ENCODE peak calls at places on chromosome 21, in nine cellular contexts. O is progenitor cell of endocrine pancreas; H is CD4-positive, alpha-beta T cell; Z is WTC11; W is tibial artery; M is CD8-positive, alpha-beta T cell; N is psoas muscle; L is omental fat pad; P is upper lobe of right lung. Q is an unnamed sample.

GRCh38 chr21:38438476-38438893 is 59.8 kb downstream of the ERG start:
- DNase-seq in P (peak), W (peak), O (no peak), M (no peak), H (no peak), L (peak), N (peak), Z (no peak), Q (no peak)

GRCh38 chr21:17903029-17903806 is 84.1 kb upstream of the C21orf91 start:
- DNase-seq in W (no peak), M (no peak), H (no peak), L (no peak), N (no peak), Z (no peak), O (no peak), P (no peak), Q (no peak)

GRCh38 chr21:33587792-33588484 is 546 bp downstream of the DONSON start:
- DNase-seq in W (no peak), L (no peak), P (peak), H (peak), M (peak), N (peak), Z (peak), O (peak), Q (no peak)

GRCh38 chr21:37546299-37546908 is 179.8 kb downstream of the DYRK1A start:
- DNase-seq in Z (no peak), L (no peak), P (no peak), O (no peak), M (no peak), W (no peak), N (no peak), H (no peak), Q (no peak)

GRCh38 chr21:35274090-35274489 is 225.0 kb upstream of the RUNX1 start:
- DNase-seq in L (no peak), Z (no peak), N (no peak), O (no peak), H (no peak), M (no peak), P (no peak), W (no peak), Q (no peak)

GRCh38 chr21:17519965-17520364 is 7.1 kb downstream of the CXADR start:
- DNase-seq in H (no peak), M (no peak), P (no peak), N (no peak), Z (no peak), W (no peak), O (no peak), L (no peak), Q (no peak)

GRCh38 chr21:34180826-34181359 is 107.5 kb downstream of the MRPS6 start:
- DNase-seq in H (no peak), O (no peak), Z (no peak), L (no peak), W (no peak), N (no peak), M (no peak), P (no peak), Q (peak)

GRCh38 chr21:37746849-37747248 is 169.4 kb downstream of the KCNJ6 start:
- DNase-seq in Z (no peak), W (no peak), N (no peak), M (no peak), L (no peak), O (no peak), H (no peak), P (no peak), Q (no peak)

GRCh38 chr21:29568020-29568419 is 269.3 kb downstream of the BACH1 start:
- DNase-seq in H (no peak), M (no peak), N (no peak), W (no peak), Z (no peak), L (no peak), P (no peak), O (no peak), Q (no peak)

GRCh38 chr21:41199123-41199522 is 31.2 kb downstream of the BACE2 start:
- DNase-seq in L (no peak), W (peak), H (no peak), N (no peak), P (no peak), M (no peak), Z (no peak), O (no peak), Q (no peak)

GRCh38 chr21:15966651-15967050 is 236.9 kb downstream of the USP25 start:
- DNase-seq in M (no peak), H (no peak), N (no peak), L (no peak), W (no peak), P (no peak), Z (no peak), O (no peak), Q (no peak)

GRCh38 chr21:35882791-35883240 is 177.5 kb downstream of the SETD4 start:
- DNase-seq in W (no peak), H (no peak), L (no peak), P (no peak), Z (no peak), N (peak), M (no peak), O (no peak), Q (no peak)

GRCh38 chr21:19197950-19198349 is 794.4 kb upstream of the TMPRSS15 start:
- DNase-seq in Z (no peak), W (no peak), O (no peak), H (no peak), M (no peak), L (no peak), P (no peak), N (no peak), Q (no peak)

GRCh38 chr21:35204125-35204524 is 155.0 kb upstream of the RUNX1 start:
- DNase-seq in L (no peak), W (no peak), O (no peak), P (no peak), H (no peak), M (no peak), N (no peak), Z (no peak), Q (no peak)

GRCh38 chr21:41593784-41594138 is 85.8 kb upstream of the TMPRSS2 start:
- DNase-seq in M (no peak), P (peak), Z (no peak), N (no peak), L (no peak), H (no peak), W (no peak), O (no peak), Q (no peak)

GRCh38 chr21:35208810-35209517 is 159.9 kb upstream of the RUNX1 start:
- DNase-seq in L (no peak), O (no peak), H (no peak), N (no peak), W (no peak), M (no peak), P (no peak), Z (no peak), Q (no peak)

GRCh38 chr21:42150458-42151085 is 68.4 kb upstream of the ABCG1 start:
- DNase-seq in O (no peak), L (no peak), Z (no peak), M (no peak), N (no peak), P (peak), H (no peak), W (peak), Q (no peak)

GRCh38 chr21:29287383-29287782 is 11.3 kb upstream of the BACH1 start:
- DNase-seq in Z (no peak), L (no peak), H (no peak), M (no peak), N (no peak), P (no peak), W (no peak), O (no peak), Q (no peak)

GRCh38 chr21:41171210-41171609 is 3.2 kb downstream of the BACE2 start:
- DNase-seq in Z (no peak), O (no peak), L (no peak), N (no peak), W (peak), H (no peak), P (peak), M (no peak), Q (no peak)

GRCh38 chr21:42844411-42845113 is 34.8 kb downstream of the WDR4 start:
- DNase-seq in N (peak), P (peak), O (no peak), Z (peak), W (peak), L (no peak), H (no peak), M (no peak), Q (no peak)

GRCh38 chr21:43031121-43031624 is 44.5 kb downstream of the CBS start:
- DNase-seq in L (no peak), Z (no peak), H (no peak), N (no peak), M (no peak), O (no peak), P (peak), W (no peak), Q (no peak)

GRCh38 chr21:31731112-31731801 is 661 bp downstream of the SCAF4 start:
- DNase-seq in Z (peak), O (peak), P (peak), L (peak), N (peak), H (peak), W (peak), M (peak), Q (peak)

GRCh38 chr21:37266515-37267221 is 466 bp downstream of the VPS26C start:
- DNase-seq in O (peak), N (no peak), W (no peak), P (peak), Z (peak), M (no peak), L (no peak), H (no peak), Q (peak)

GRCh38 chr21:29586696-29587095 is 288.0 kb downstream of the BACH1 start:
- DNase-seq in H (no peak), O (no peak), W (no peak), N (no peak), P (no peak), L (no peak), M (no peak), Z (no peak), Q (no peak)

GRCh38 chr21:16216595-16216994 is 486.8 kb downstream of the USP25 start:
- DNase-seq in H (no peak), M (no peak), W (no peak), P (no peak), L (no peak), Z (no peak), O (no peak), N (no peak), Q (no peak)

GRCh38 chr21:15415541-15416261 is 314.1 kb upstream of the USP25 start:
- DNase-seq in Z (no peak), N (no peak), O (no peak), P (no peak), L (no peak), H (no peak), M (no peak), W (no peak), Q (no peak)

GRCh38 chr21:42513151-42513984 is at the start of gene SLC37A1:
- DNase-seq in H (no peak), O (peak), N (peak), L (no peak), P (peak), Z (peak), W (peak), M (peak), Q (peak)

GRCh38 chr21:41663805-41664788 is 102.8 kb downstream of the RIPK4 start:
- DNase-seq in M (no peak), O (no peak), W (peak), N (no peak), H (no peak), P (no peak), L (no peak), Z (no peak), Q (no peak)

GRCh38 chr21:42056996-42057689 is 14.0 kb upstream of the UMODL1 start:
- DNase-seq in L (no peak), H (no peak), O (peak), Z (no peak), W (peak), N (no peak), M (no peak), P (peak), Q (no peak)

GRCh38 chr21:17397703-17398102 is 115.1 kb upstream of the CXADR start:
- DNase-seq in W (no peak), P (no peak), Z (no peak), O (no peak), M (no peak), H (no peak), L (no peak), N (no peak), Q (no peak)

GRCh38 chr21:32520885-32521735 is 64.2 kb downstream of the TCP10L start:
- DNase-seq in P (peak), W (peak), O (no peak), L (peak), M (no peak), Z (no peak), N (peak), H (no peak), Q (no peak)

GRCh38 chr21:25176637-25177412 is 430.5 kb downstream of the MRPL39 start:
- DNase-seq in W (no peak), P (no peak), Z (no peak), N (no peak), L (no peak), O (no peak), H (no peak), M (no peak), Q (no peak)

GRCh38 chr21:15552914-15553491 is 176.8 kb upstream of the USP25 start:
- DNase-seq in O (no peak), Z (no peak), W (no peak), P (no peak), N (no peak), M (no peak), L (no peak), H (no peak), Q (no peak)

DNA sequence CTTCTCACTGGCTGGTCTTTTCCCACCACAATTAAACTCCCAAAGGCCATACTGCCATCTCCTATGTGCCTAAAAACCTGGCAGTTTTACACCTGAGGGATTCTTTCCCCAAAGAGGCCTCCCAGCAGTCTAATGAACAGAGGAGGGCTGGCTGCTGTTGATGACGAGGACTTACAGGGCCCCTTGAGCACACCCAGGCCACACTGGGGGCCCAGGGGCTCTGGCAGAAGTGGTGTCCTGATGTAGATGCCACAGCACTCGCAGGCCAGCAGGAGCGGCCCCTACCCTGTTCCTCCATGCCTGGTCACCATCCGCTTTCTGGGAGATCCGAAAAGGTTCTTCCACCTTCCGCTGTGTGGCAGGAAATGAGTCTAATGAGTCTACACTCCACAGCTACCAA is 24.2 kb downstream of the POFUT2 start:
- DNase-seq in L (no peak), Z (no peak), M (no peak), H (no peak), W (peak), O (no peak), P (no peak), N (no peak), Q (no peak)
- TF ChIP-seq CTCF in L (no peak), Z (no peak), M (no peak), H (no peak), W (no peak), O (no peak), P (no peak), N (no peak), Q (no peak)

GRCh38 chr21:45227735-45228134 is 60.0 kb downstream of the POFUT2 start:
- DNase-seq in Z (no peak), P (no peak), H (no peak), O (no peak), N (no peak), M (no peak), L (no peak), W (no peak), Q (no peak)

GRCh38 chr21:45225041-45225740 is 62.5 kb downstream of the POFUT2 start:
- DNase-seq in M (no peak), O (no peak), Z (no peak), W (no peak), N (no peak), H (no peak), P (no peak), L (no peak), Q (no peak)

GRCh38 chr21:45225741-45226327 is 61.9 kb downstream of the POFUT2 start:
- DNase-seq in H (no peak), P (no peak), N (no peak), O (no peak), L (no peak), M (no peak), Z (no peak), W (no peak), Q (no peak)

GRCh38 chr21:45228171-45228641 is 59.5 kb downstream of the POFUT2 start:
- DNase-seq in N (no peak), H (peak), O (no peak), P (no peak), L (no peak), Z (no peak), M (peak), W (no peak), Q (no peak)

GRCh38 chr21:45226540-45227326 is 61.0 kb downstream of the POFUT2 start:
- DNase-seq in N (no peak), W (no peak), O (no peak), L (no peak), P (no peak), H (no peak), Z (no peak), M (peak), Q (no peak)
- TF ChIP-seq CTCF in N (no peak), W (no peak), O (no peak), L (no peak), P (no peak), H (no peak), Z (no peak), M (no peak), Q (no peak)

GRCh38 chr21:46285761-46286667 is at the start of gene YBEY:
- DNase-seq in O (peak), Z (peak), L (peak), H (peak), M (peak), W (peak), P (peak), N (peak), Q (peak)
- TF ChIP-seq CTCF in O (peak), Z (no peak), L (no peak), H (peak), M (peak), W (peak), P (peak), N (peak), Q (peak)

GRCh38 chr21:45280969-45281368 is 6.7 kb downstream of the POFUT2 start:
- DNase-seq in Z (no peak), M (no peak), L (no peak), P (peak), O (no peak), H (no peak), W (no peak), N (no peak), Q (no peak)

GRCh38 chr21:45283019-45283610 is 4.6 kb downstream of the POFUT2 start:
- DNase-seq in W (peak), O (no peak), Z (peak), M (no peak), L (no peak), N (peak), H (no peak), P (peak), Q (no peak)

GRCh38 chr21:45280178-45280821 is 7.4 kb downstream of the POFUT2 start:
- DNase-seq in Z (peak), W (peak), O (no peak), P (peak), M (no peak), H (no peak), N (peak), L (no peak), Q (no peak)

GRCh38 chr21:45282283-45283018 is 5.2 kb downstream of the POFUT2 start:
- DNase-seq in O (no peak), H (no peak), P (peak), M (no peak), W (peak), N (peak), Z (no peak), L (no peak), Q (no peak)

DNA sequence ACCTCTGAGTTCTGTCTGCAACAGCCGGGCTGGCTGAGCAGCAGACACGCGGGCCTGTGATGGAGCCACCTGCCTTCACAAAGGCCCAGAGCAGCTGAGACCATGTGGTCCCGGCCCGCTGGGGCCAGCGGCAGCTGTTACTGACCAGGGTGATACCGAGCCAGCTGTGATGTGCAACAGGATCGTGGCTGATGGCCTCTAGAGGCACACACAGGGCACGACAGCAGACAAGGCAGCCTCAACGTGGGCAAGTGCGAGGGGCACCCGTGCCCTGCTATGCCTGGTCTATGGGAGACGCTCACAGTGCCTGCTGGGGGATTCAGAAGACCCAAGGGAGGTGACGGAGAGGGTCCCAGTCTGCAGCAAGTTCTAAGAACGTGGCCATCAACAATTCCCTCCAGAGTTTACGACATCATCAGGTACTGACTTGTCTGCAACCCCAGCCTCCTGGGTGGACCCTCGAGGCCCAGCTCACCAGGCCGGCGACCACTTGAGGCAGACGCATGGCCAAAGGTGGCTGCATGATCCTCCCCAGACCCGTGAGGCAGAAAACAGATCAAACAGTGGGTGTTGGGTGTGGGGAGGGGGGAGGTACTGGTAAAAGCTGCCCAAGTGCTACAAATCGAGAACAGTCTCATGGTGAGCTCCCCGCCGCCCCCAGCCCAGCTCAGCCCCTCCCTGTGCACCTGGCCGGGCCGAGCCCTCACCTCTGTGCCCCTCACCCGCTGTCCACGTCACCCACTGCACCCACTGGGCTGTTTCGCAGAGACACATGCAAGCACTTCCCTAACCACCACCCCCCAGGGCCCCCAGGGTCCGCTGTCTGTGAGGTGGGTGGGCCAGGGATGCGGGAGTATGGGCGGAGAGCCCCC is 6.0 kb downstream of the POFUT2 start:
- DNase-seq in P (peak), W (peak), N (peak), O (no peak), M (no peak), L (no peak), Z (peak), H (no peak), Q (no peak)
- TF ChIP-seq CTCF in P (no peak), W (no peak), N (no peak), O (no peak), M (no peak), L (no peak), Z (no peak), H (no peak), Q (no peak)

GRCh38 chr21:39720126-39720778 is 24.7 kb upstream of the IGSF5 start:
- DNase-seq in H (no peak), P (no peak), O (no peak), Z (no peak), W (no peak), N (no peak), M (no peak), L (no peak), Q (no peak)
- TF ChIP-seq CTCF in H (no peak), P (no peak), O (peak), Z (no peak), W (no peak), N (no peak), M (no peak), L (no peak), Q (peak)

DNA sequence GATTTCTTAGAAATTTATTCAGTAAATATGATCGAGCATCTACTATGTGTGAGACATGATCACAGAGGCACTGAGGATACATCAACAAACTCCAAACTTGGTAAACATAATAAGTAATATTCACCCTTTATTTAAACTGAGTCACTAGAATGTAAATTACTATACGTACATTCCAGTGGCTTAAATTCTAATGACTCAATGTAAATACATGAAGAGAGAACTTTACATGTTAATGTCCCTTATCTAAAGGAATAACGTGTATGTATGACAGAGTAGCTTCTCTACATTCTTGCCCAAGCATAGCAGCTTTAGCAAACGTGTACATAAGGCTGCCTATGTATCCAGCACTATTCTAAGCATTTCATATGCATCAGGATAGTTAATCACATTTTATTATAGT is 111.8 kb upstream of the CYYR1 start:
- DNase-seq in Z (no peak), M (no peak), O (no peak), H (no peak), W (no peak), L (no peak), N (no peak), P (no peak), Q (no peak)
- TF ChIP-seq CTCF in Z (no peak), M (no peak), O (no peak), H (no peak), W (no peak), L (no peak), N (no peak), P (no peak), Q (no peak)